ENCODE peak calls at places on chromosomes 3 and 15, in nine cellular contexts. K is ovary, S is tibial artery, L is upper lobe of right lung, O is colonic mucosa, Z is psoas muscle, C is cardiac muscle cell, A is adrenal gland, F is heart left ventricle. X is an unnamed sample. For H3K4me1, the result is how much of the 10 kb centered on the place peaks cover.

GRCh38 chr3:63349583-63350177 is 71.6 kb downstream of the SYNPR start:
- DNase-seq in K (peak), S (no peak), L (no peak), O (peak), Z (no peak), C (peak), A (peak), F (peak), X (peak)

GRCh38 chr3:97957617-97958311 is 14.5 kb downstream of the RIOX2 start:
- DNase-seq in K (no peak), S (no peak), L (no peak), O (peak), Z (peak), C (peak), A (no peak), F (peak), X (no peak)

GRCh38 chr3:18099611-18100010 is 325.5 kb downstream of the SATB1 start:
- DNase-seq in K (no peak), S (no peak), L (no peak), O (no peak), Z (no peak), C (peak), A (no peak), F (no peak), X (no peak)

GRCh38 chr15:90062023-90062728 is 40.1 kb downstream of the IDH2 start:
- DNase-seq in K (peak), S (no peak), L (peak), O (peak), Z (no peak), C (peak), A (no peak), F (peak), X (no peak)

GRCh38 chr15:83310521-83311456 is 26.3 kb upstream of the BNC1 start:
- DNase-seq in K (no peak), S (no peak), L (no peak), O (no peak), Z (no peak), C (peak), A (no peak), F (no peak), X (no peak)

GRCh38 chr3:37620071-37620635 is 241.5 kb upstream of the CTDSPL start:
- DNase-seq in K (no peak), S (no peak), L (no peak), O (no peak), Z (no peak), C (peak), A (no peak), F (no peak), X (peak)

GRCh38 chr15:44216958-44217357 is 21.9 kb upstream of the FRMD5 start:
- DNase-seq in K (no peak), S (no peak), L (no peak), O (no peak), Z (no peak), C (no peak), A (no peak), F (no peak), X (no peak)

GRCh38 chr3:149599236-149599635 is 58.6 kb downstream of the WWTR1 start:
- DNase-seq in K (peak), S (peak), L (no peak), O (no peak), Z (peak), C (peak), A (no peak), F (peak), X (no peak)

GRCh38 chr3:178182337-178182761 is 353.9 kb upstream of the KCNMB2 start:
- DNase-seq in K (peak), S (no peak), L (no peak), O (no peak), Z (no peak), C (no peak), A (peak), F (peak), X (no peak)

GRCh38 chr3:47004369-47005211 is 25.1 kb downstream of the NBEAL2 start:
- DNase-seq in K (peak), S (peak), L (peak), O (no peak), Z (peak), C (no peak), A (no peak), F (no peak), X (no peak)

GRCh38 chr3:134838599-134838998 is 43.5 kb downstream of the EPHB1 start:
- DNase-seq in K (no peak), S (no peak), L (no peak), O (no peak), Z (no peak), C (no peak), A (no peak), F (no peak), X (no peak)
- TF ChIP-seq CTCF in K (no peak), S (no peak), L (peak), O (peak), Z (peak), C (no peak), A (no peak), F (peak), X (peak)

GRCh38 chr3:15327941-15328340 is 4.4 kb downstream of the SH3BP5 start:
- DNase-seq in K (no peak), S (peak), L (no peak), O (no peak), Z (peak), C (no peak), A (no peak), F (peak), X (no peak)
- H3K4me1 ChIP-seq in K (under half), S (under half), L (under half), O (under half), Z (under half), C (under half), A (half or more), F (under half), X (under half)

GRCh38 chr15:26037369-26037768 is 174.2 kb upstream of the ATP10A start:
- DNase-seq in K (no peak), S (no peak), L (no peak), O (no peak), Z (no peak), C (no peak), A (no peak), F (no peak), X (no peak)
- TF ChIP-seq CTCF in K (no peak), S (peak), L (no peak), O (no peak), Z (no peak), C (no peak), A (peak), F (no peak), X (no peak)

DNA sequence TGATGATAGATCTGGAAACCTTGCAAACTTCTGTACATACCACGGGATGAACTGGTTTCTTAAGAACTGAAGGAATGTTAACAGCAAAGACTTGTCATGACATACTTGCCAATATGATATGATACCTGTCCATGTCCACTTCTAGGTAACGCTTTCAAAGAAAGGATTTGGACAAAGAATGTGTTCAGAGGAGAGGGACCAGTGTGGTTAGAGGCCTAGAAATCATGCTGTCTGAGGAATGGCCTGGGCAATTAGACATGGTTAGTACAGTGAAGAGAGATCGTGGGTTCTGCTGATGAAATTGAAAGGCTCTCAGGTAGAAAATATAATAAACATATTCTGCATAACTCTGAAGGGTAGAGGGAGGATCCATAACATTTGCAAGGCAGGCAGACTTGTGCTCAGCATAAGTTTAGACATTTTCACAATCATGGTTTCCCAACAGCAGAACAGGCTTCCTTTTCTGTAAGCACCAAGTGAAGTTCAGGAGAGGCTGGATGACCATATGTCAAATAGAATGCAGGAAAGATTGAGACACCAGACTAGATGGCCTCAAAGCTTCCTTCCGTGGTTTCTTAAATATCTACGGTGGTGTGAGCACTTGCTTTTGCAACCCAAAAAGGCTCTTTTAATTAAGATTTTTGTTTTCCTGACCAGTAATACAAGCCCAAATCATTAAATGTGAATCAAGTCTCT is 39.9 kb downstream of the TGFBR2 start:
- DNase-seq in K (no peak), S (no peak), L (no peak), O (no peak), Z (no peak), C (peak), A (no peak), F (no peak), X (no peak)
- H3K4me1 ChIP-seq in K (under half), S (under half), L (half or more), O (under half), Z (under half), C (under half), A (half or more), F (under half), X (under half)

DNA sequence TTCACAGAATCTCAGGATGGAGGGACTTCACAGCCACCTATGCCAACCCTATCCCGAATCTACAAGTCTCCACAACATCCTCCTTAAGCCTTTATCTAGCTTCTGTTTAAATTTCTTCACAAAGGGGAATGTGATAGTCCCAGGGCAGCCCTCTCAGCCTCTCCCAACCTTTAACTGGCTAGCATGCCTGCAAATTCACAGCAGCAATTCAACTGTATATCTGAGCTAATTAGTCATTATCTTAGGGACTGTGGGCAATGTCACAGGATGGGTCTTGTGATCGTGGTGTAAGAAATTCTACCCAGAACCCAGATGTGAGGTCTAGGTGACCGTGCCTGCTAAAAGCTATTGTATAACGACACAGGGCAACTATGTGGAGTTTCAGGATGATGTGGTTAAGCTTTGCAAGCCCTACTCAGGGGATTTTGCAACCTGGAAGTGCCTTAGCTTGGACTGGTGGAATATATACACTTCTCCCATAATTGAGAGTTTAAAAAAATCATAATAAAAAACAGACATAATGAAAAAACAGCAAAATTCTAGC is 65.5 kb upstream of the FBN1 start:
- DNase-seq in K (no peak), S (no peak), L (no peak), O (no peak), Z (no peak), C (no peak), A (no peak), F (no peak), X (no peak)
- TF ChIP-seq CTCF in K (no peak), S (no peak), L (no peak), O (no peak), Z (no peak), C (no peak), A (no peak), F (no peak), X (no peak)

GRCh38 chr3:168091299-168091852 is 4.3 kb downstream of the GOLIM4 start:
- DNase-seq in K (no peak), S (no peak), L (no peak), O (no peak), Z (no peak), C (no peak), A (no peak), F (no peak), X (peak)

GRCh38 chr3:168088106-168088722 is 7.5 kb downstream of the GOLIM4 start:
- DNase-seq in K (no peak), S (no peak), L (no peak), O (peak), Z (no peak), C (no peak), A (no peak), F (no peak), X (peak)

GRCh38 chr3:168091961-168092360 is 3.8 kb downstream of the GOLIM4 start:
- DNase-seq in K (no peak), S (no peak), L (no peak), O (peak), Z (no peak), C (no peak), A (no peak), F (no peak), X (peak)

GRCh38 chr3:168089179-168089771 is 6.4 kb downstream of the GOLIM4 start:
- DNase-seq in K (no peak), S (no peak), L (no peak), O (no peak), Z (no peak), C (no peak), A (no peak), F (no peak), X (no peak)

DNA sequence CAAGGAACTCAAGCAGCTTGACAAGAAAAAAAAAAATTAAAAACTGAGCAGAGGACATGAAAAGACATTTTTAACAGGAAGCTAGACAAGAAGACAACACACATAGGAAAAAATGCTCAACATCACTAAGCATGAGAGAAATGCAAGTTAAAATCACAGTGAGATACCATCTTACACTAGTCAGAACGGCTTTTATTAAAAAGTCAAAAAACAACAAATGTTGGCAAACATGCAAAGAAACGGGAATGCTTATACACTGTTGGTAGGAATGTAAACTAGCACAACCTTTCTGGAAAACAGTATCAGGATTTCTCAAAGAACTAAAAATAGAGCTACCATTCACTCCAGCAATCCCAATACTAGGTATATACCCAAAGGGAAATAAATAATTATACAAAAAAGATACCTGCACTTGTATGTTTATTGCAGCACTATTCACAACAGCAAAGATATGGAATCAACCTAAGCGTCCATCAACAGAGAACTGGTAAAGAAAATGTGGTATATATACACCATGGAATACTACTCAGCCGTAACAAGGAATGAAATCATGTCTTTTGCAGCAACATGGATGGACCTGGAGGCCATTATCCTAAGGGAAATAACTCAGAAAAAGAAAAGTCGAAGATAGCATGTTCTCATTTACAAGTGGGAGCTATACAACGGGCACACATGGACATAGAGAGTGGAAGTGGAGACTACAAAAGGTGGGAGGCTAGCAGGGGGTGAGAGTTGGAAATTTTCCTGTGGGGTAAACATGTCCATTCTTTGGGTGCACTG is 5.2 kb downstream of the GOLIM4 start:
- DNase-seq in K (no peak), S (no peak), L (no peak), O (no peak), Z (no peak), C (no peak), A (no peak), F (no peak), X (no peak)
- H3K4me1 ChIP-seq in K (under half), S (under half), L (under half), O (under half), Z (under half), C (half or more), A (under half), F (under half), X (under half)

DNA sequence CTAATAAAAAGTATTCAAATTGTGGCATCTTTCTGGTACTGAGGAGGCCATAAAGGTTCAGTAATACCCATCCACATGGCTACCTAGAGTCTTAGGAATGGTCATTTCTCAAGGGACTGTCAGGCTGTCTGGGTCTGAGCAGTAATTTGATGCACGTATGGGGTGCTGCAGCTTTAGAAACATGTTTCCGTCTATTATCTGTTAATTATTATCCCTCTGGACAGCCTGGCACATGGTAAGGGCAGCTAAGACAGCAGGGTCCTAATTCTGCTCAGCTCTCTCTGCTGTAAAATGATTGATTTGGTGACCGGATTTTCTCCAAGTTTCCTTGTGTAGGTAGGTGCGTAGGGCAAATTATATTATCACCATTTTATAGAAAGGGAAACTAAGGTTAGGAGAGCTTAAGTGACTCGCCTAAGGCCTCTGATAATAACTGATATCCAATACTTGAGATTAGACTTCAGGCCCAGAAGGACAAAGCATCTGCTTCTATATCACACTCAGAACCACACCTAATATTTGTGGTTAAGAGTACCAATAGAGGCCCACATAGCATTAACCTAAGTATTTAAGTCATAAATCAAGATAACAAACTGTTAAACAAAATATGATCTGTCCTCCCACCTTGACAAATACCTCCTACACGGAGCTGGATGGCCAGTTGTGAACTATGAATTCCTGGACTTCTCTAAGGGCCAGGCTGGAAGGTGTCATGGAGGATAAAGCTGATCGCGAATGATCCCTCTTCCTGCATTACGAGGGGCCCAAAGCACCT is 2.9 kb upstream of the RAP2B start:
- DNase-seq in K (no peak), S (no peak), L (no peak), O (no peak), Z (no peak), C (no peak), A (no peak), F (no peak), X (peak)
- TF ChIP-seq CTCF in K (no peak), S (no peak), L (no peak), O (no peak), Z (no peak), C (no peak), A (no peak), F (no peak), X (no peak)

X was measured in Caco-2.